ENCODE peak calls at places on chromosomes 7 and 10, in seven cellular contexts. H, A, C, Y, Z, O and U are unnamed samples.

GRCh38 chr7:102122026-102122425 is 164.6 kb upstream of the SH2B2 start:
- DNase-seq in H (no peak), A (peak; percentile 61), C (no peak), Y (peak; percentile 32), Z (no peak), O (peak; percentile 72), U (no peak)

GRCh38 chr7:132418840-132419239 is 157.4 kb downstream of the PLXNA4 start:
- DNase-seq in H (no peak), A (no peak), C (no peak), Y (no peak), Z (no peak), O (no peak), U (no peak)

GRCh38 chr10:125060038-125060437 is 100.3 kb downstream of the CTBP2 start:
- DNase-seq in H (no peak), A (peak; percentile 82), C (no peak), Y (no peak), Z (no peak), O (peak; percentile 45), U (no peak)

GRCh38 chr7:46387646-46388045 is 466.6 kb upstream of the IGFBP3 start:
- DNase-seq in H (no peak), A (peak; percentile 54), C (no peak), Y (peak; percentile 2), Z (no peak), O (peak; percentile 49), U (no peak)

GRCh38 chr7:16561943-16562342 is 35.3 kb downstream of the LRRC72 start:
- DNase-seq in H (no peak), A (no peak), C (peak; percentile 74), Y (no peak), Z (no peak), O (no peak), U (no peak)

GRCh38 chr10:88293651-88294230 is 289.4 kb downstream of the RNLS start:
- DNase-seq in H (no peak), A (no peak), C (no peak), Y (no peak), Z (no peak), O (no peak), U (no peak)

GRCh38 chr7:30815016-30815854 is 44.0 kb downstream of the MINDY4 start:
- DNase-seq in H (no peak), A (no peak), C (no peak), Y (no peak), Z (no peak), O (peak; percentile 12), U (no peak)

GRCh38 chr7:2145835-2146580 is 86.7 kb downstream of the MAD1L1 start:
- DNase-seq in H (no peak), A (no peak), C (no peak), Y (no peak), Z (no peak), O (no peak), U (no peak)

GRCh38 chr10:51156913-51157312 is 82.6 kb downstream of the PRKG1 start:
- DNase-seq in H (no peak), A (peak; percentile 75), C (no peak), Y (no peak), Z (no peak), O (no peak), U (no peak)

GRCh38 chr7:157495177-157495553 is 158.4 kb downstream of the DNAJB6 start:
- DNase-seq in H (no peak), A (no peak), C (no peak), Y (no peak), Z (no peak), O (no peak), U (no peak)

GRCh38 chr7:43764039-43764789 is 5.7 kb downstream of the BLVRA start:
- DNase-seq in H (no peak), A (no peak), C (no peak), Y (peak; percentile 35), Z (no peak), O (no peak), U (no peak)

GRCh38 chr10:16984242-16984641 is 145.4 kb downstream of the CUBN start:
- DNase-seq in H (no peak), A (no peak), C (no peak), Y (no peak), Z (no peak), O (no peak), U (no peak)

GRCh38 chr7:4745971-4746919 is 29.2 kb upstream of the AP5Z1 start:
- DNase-seq in H (no peak), A (peak; percentile 83), C (peak; percentile 15), Y (peak; percentile 87), Z (no peak), O (peak; percentile 92), U (no peak)

GRCh38 chr7:150901160-150902035 is 49.1 kb downstream of the AOC1 start:
- DNase-seq in H (no peak), A (no peak), C (no peak), Y (no peak), Z (no peak), O (no peak), U (no peak)

GRCh38 chr7:45400680-45401079 is 173.5 kb upstream of the ADCY1 start:
- DNase-seq in H (no peak), A (no peak), C (no peak), Y (no peak), Z (no peak), O (no peak), U (no peak)

GRCh38 chr10:110165239-110165638 is 42.2 kb upstream of the MXI1 start:
- DNase-seq in H (peak; percentile 1), A (no peak), C (no peak), Y (no peak), Z (no peak), O (no peak), U (no peak)

GRCh38 chr7:148916186-148916585 is 32.1 kb upstream of the EZH2 start:
- DNase-seq in H (no peak), A (peak; percentile 91), C (no peak), Y (no peak), Z (no peak), O (peak; percentile 40), U (no peak)

GRCh38 chr7:159154243-159154642 is 9.6 kb upstream of the VIPR2 start:
- DNase-seq in H (no peak), A (no peak), C (no peak), Y (no peak), Z (no peak), O (no peak), U (no peak)

GRCh38 chr10:100909506-100910260 is 3.1 kb upstream of the SLF2 start:
- DNase-seq in H (no peak), A (no peak), C (peak; percentile 29), Y (no peak), Z (no peak), O (peak; percentile 57), U (no peak)

GRCh38 chr7:40197527-40197926 is 62.7 kb downstream of the SUGCT start:
- DNase-seq in H (no peak), A (no peak), C (no peak), Y (no peak), Z (no peak), O (no peak), U (no peak)

GRCh38 chr7:143495806-143496672 is 18.4 kb downstream of the TAS2R41 start:
- DNase-seq in H (no peak), A (no peak), C (no peak), Y (no peak), Z (no peak), O (no peak), U (no peak)

GRCh38 chr10:58785354-58785753 is 272.7 kb downstream of the BICC1 start:
- DNase-seq in H (no peak), A (no peak), C (no peak), Y (no peak), Z (no peak), O (no peak), U (no peak)

GRCh38 chr10:73465978-73466709 is 29.7 kb downstream of the PPP3CB start:
- DNase-seq in H (no peak), A (no peak), C (no peak), Y (no peak), Z (no peak), O (no peak), U (no peak)

GRCh38 chr10:73469579-73469978 is 26.2 kb downstream of the PPP3CB start:
- DNase-seq in H (no peak), A (no peak), C (no peak), Y (no peak), Z (no peak), O (no peak), U (no peak)

GRCh38 chr10:73471226-73471625 is 24.6 kb downstream of the PPP3CB start:
- DNase-seq in H (no peak), A (no peak), C (no peak), Y (no peak), Z (no peak), O (no peak), U (no peak)

DNA sequence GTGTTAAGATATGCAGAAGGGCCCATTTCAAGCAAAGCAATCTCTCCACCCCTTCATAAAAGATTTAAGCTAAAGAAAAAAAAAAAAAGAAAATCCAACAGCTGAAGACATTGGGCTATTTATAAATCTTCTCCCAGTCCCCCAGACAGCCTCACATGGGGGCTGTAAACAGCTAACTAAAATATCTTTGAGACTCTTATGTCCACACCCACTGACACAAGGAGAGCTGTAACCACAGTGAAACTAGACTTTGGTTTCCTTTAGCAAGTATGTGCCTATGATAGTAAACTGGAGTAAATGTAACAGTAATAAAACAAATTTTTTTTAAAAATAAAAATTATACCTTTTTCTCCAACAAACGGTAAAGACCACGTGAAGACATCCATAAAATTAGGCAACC is 28.6 kb downstream of the PPP3CB start:
- DNase-seq in H (no peak), A (no peak), C (no peak), Y (no peak), Z (no peak), O (no peak), U (no peak)
- H3K4ac ChIP-seq in H (no peak overlapping the region), A (no peak overlapping the region), C (no peak overlapping the region), Y (no peak overlapping the region), Z (no peak overlapping the region), O (no peak overlapping the region), U (no peak overlapping the region)

GRCh38 chr10:44281662-44282061 is 103.2 kb downstream of the CXCL12 start:
- DNase-seq in H (no peak), A (no peak), C (no peak), Y (no peak), Z (no peak), O (no peak), U (no peak)
- H3K4ac ChIP-seq in H (no peak overlapping the region), A (no peak overlapping the region), C (no peak overlapping the region), Y (no peak overlapping the region), Z (no peak overlapping the region), O (no peak overlapping the region), U (no peak overlapping the region)

GRCh38 chr10:78066728-78067430 is 33.2 kb downstream of the RPS24 start:
- DNase-seq in H (no peak), A (no peak), C (no peak), Y (no peak), Z (no peak), O (no peak), U (no peak)
- H3K4ac ChIP-seq in H (no peak overlapping the region), A (no peak overlapping the region), C (no peak overlapping the region), Y (no peak overlapping the region), Z (no peak overlapping the region), O (no peak overlapping the region), U (no peak overlapping the region)

DNA sequence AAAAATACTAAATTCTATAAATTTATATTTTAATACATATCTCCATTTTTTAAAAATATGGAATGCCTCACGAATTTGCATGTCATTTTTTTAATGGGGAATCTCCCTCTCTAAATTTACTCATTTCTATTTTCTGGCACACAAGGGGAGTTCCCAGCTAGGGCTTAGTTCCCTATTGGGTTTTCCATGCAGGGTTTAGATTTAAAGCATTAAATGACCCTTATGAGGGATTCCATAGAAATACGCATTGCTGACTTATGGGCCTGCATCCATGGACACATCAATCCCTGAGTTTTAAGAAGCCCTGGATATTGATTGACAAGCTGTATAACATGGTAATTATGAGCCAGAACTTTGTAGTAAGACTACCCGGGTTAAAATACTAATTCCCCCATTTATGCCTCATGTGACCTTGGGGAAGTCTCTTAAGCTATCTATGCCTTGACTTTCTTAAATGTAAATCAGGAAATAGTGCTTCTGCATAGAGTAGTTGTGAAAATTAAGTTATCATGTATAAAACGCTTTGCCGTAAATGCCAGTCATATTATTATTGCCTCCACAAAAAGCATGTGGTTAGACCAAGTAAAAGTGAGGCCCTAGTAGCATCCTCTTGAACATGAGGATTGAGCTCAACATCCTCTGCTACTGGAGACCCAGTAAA is 78.8 kb upstream of the ANKRD1 start:
- DNase-seq in H (no peak), A (no peak), C (no peak), Y (peak; percentile 5), Z (no peak), O (no peak), U (no peak)
- H3K4ac ChIP-seq in H (no peak overlapping the region), A (no peak overlapping the region), C (no peak overlapping the region), Y (no peak overlapping the region), Z (no peak overlapping the region), O (no peak overlapping the region), U (no peak overlapping the region)